ENCODE peak calls at places on chromosomes 11 and 22, in six cellular contexts. C, Z, G, B, E and Y are unnamed samples.

GRCh38 chr11:123132881-123133280 is 62.2 kb downstream of the CLMP start:
- DNase-seq in E (no peak), C (no peak), B (no peak), Z (no peak), G (no peak), Y (no peak)

GRCh38 chr22:27075028-27075678 is 417.8 kb downstream of the MIAT start:
- DNase-seq in G (no peak), B (no peak), Z (no peak), C (no peak), E (no peak), Y (no peak)

GRCh38 chr11:82246926-82247325 is 486.7 kb downstream of the FAM181B start:
- DNase-seq in G (no peak), C (no peak), B (no peak), E (no peak), Z (no peak), Y (no peak)

GRCh38 chr22:48478124-48478523 is 1349.5 kb downstream of the BRD1 start:
- DNase-seq in G (no peak), Z (peak), C (no peak), B (no peak), E (no peak), Y (no peak)

GRCh38 chr11:68685656-68686380 is 1.5 kb downstream of the GAL start:
- DNase-seq in G (no peak), B (no peak), Z (no peak), E (no peak), C (no peak), Y (no peak)

GRCh38 chr11:94128171-94128745 is 383 bp upstream of the PANX1 start:
- DNase-seq in C (no peak), B (no peak), G (peak), E (no peak), Z (no peak), Y (no peak)

GRCh38 chr11:114787126-114787525 is 108.8 kb downstream of the NXPE2 start:
- DNase-seq in B (no peak), G (no peak), C (no peak), Z (no peak), E (no peak), Y (no peak)

GRCh38 chr22:40578171-40578570 is 58.3 kb downstream of the MRTFA start:
- DNase-seq in C (no peak), B (no peak), G (no peak), Z (no peak), E (no peak), Y (no peak)

GRCh38 chr11:117468888-117469287 is 141.2 kb downstream of the CEP164 start:
- DNase-seq in Z (no peak), G (no peak), B (no peak), E (no peak), C (no peak), Y (no peak)

GRCh38 chr11:44356351-44356750 is 46.4 kb upstream of the ALX4 start:
- DNase-seq in G (no peak), Z (no peak), B (no peak), C (no peak), E (no peak), Y (no peak)

DNA sequence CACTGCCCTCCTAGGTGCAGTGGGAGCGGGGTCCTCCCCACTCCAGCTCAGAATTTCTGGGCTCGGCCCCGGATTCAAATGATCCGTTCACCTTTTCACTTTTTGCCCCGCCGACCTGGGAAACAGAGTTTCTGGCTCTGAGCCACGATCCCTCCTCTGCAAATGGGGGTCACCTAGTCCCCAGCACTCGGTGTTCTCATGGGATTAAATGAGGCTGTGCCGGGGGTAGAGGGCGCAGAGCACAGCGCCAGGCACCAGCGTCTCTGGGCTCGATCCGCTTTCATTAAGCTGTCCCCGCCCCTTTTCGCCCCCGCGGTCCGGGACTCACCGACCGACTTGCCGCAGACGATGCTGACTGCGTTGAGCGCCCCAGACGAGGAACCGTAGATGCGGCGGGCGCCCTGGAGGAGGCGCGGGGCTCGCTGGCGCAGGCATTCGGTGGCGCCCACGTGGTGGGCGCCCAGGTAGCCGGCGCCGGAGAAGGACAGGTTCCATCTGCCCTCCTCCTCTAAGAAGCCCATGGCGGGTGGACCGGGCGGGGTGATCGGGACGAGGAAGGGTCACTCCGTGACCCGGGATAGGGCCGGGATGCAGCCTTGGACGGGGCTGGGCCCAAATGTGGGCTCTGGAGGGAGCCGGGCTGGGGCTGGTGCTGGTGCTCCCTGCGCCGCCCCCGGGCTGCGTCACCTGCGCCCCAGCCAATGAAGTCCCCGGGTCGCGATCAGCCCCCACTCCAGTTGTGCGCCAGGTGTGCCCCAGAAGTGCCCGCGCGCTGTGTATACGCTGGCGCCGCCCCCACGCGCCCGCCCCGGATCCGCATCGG is at the start of gene PNPLA5:
- DNase-seq in E (no peak), Z (no peak), B (no peak), C (no peak), G (no peak), Y (no peak)
- TF ChIP-seq CTCF in E (no peak), Z (no peak), B (no peak), C (no peak), G (no peak), Y (no peak)

DNA sequence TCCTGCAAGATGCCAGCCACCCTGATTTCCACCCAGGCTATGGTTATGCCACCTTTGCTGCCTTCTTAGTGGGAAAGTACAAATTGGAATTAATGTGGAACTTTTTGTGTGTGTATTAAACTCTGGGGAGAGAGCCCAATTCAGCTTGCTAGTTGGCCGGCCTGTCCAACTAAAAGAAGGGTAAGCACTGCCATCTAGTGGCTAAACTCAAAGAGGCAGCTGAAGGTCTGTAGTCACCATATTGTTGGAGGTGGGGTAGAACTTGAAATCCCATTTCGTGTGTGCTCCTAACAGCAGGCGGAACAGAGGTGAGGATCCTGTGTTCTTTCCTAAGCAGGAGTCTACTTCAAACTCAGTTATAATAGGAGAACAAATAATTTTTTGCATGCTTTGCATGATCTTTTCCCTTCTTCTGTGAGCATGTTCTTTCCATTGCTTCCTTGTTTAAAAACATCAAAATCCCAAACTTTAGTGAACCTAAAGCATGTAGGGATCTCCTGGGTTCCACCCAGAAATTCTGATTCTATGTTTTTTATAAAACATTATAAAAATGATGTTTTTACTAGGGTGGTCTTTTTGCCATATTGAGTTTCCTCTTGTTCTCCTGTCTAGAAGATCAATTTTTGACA is 138.8 kb upstream of the SORL1-AS1 start:
- DNase-seq in G (peak), E (no peak), C (peak), Z (no peak), B (peak), Y (no peak)
- H3K4me3 ChIP-seq in G (no peak), E (no peak), C (no peak), Z (no peak), B (no peak), Y (no peak)

GRCh38 chr11:111392552-111392951 is 13.5 kb upstream of the POU2AF1 start:
- DNase-seq in Z (no peak), E (no peak), C (no peak), G (no peak), B (no peak), Y (no peak)

GRCh38 chr11:111393585-111393984 is 14.5 kb upstream of the POU2AF1 start:
- DNase-seq in G (no peak), Z (no peak), E (no peak), C (no peak), B (no peak), Y (no peak)

GRCh38 chr11:111388842-111389241 is 9.8 kb upstream of the POU2AF1 start:
- DNase-seq in Z (no peak), C (peak), G (no peak), B (no peak), E (no peak), Y (no peak)

GRCh38 chr11:111393096-111393495 is 14.0 kb upstream of the POU2AF1 start:
- DNase-seq in C (peak), Z (no peak), G (no peak), E (no peak), B (no peak), Y (no peak)

DNA sequence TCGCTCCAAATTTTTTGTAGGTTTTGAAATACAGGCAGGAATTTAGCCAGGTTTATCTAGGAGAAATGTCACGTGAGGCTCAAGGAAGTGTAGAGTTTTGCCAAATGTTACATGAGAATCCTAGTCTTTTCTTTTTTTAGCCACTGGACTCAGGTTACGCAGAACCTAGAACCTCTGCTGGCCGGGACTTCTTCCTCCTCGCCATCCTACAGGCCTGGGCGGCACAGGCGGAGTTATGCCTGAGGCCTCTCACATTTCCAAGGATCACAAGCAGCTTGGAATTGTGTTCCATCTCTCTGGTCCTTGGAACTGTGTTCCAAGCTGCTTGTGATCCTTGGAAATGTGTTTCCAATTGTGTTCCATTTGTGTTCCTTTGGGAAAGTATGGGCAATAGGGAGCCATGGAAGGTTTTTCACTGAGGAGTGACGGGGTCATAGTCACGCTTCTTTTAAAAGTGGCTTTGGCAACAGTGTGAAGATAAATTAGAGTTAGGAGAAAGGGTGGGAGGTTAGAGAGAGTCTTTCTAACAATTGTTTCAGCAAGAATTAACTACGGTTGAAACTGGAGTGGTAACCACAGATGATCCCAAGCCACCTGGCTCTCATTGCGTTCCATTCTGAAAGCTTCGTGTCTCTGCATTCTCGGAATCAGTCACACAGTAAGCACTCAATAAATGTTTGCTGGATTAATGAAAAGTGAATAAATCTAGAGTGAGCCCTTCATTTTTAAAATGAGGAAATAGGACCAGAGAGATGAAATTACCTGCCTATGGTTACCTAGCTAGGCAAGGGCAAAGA is 12.5 kb upstream of the POU2AF1 start:
- DNase-seq in E (no peak), B (no peak), G (no peak), C (no peak), Z (no peak), Y (no peak)
- TF ChIP-seq CTCF in E (no peak), B (no peak), G (no peak), C (no peak), Z (no peak), Y (no peak)

GRCh38 chr11:111777094-111778046 is 11.2 kb upstream of the PPP2R1B start:
- DNase-seq in Z (no peak), C (peak), B (peak), G (no peak), E (no peak), Y (peak)
- H3K4me3 ChIP-seq in Z (no peak), C (no peak), B (no peak), G (no peak), E (no peak), Y (no peak)

DNA sequence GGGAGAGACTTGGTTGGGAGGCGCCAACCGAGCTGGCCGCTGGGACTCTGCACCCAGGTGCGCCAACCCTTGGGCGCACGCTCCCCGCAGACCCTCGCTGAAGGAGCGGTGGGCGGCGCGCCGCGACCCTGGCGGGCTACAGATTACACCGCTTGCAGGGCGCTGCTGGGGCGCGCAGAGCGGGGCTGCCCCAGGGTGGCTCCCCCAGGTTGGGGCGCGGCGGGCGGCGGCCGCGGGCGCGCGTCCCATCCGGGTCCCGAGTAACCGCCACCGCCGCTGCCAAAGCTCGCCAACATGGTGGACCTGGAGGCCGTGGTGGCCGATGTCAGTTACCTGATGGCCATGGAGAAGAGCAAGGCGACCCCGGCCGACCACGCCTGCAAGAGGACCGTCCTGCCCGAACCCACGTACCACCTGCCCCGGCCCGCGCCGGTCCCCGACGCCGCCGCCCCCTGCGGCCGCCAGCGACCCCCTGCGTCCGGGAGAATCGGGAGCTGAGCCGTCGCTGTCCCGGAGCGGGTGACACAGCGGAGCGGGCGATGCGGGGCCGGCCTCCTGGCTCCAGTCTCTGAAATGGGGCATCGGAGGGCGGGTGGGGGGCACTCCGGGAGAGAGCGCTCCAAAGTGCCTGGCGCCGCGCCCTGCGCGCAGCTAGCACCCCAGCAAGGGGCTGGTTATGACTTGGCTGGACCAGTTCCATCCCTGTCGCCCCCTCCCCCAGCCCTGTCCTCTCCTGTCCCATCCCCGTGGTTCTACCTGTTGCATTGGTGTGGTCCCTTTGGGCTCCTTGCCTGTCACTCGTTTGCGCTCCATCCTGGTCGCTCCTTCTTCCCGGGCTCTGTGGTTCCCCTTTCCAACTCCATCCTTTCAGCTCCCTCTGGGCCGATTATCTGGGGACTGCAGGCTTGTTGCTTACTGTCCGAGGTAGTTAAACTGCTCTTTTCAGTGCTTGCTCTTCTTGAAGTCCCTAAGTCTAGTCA is 143.3 kb upstream of the GRK3 start:
- DNase-seq in Z (peak), E (no peak), G (no peak), C (no peak), B (no peak), Y (no peak)
- TF ChIP-seq CTCF in Z (no peak), E (no peak), G (no peak), C (no peak), B (no peak), Y (no peak)

GRCh38 chr22:19173047-19174035 is 5.2 kb downstream of the SLC25A1 start:
- DNase-seq in E (no peak), C (no peak), B (no peak), Z (no peak), G (no peak), Y (no peak)
- H3K4me3 ChIP-seq in E (peak), C (no peak), B (peak), Z (peak), G (no peak), Y (peak)

DNA sequence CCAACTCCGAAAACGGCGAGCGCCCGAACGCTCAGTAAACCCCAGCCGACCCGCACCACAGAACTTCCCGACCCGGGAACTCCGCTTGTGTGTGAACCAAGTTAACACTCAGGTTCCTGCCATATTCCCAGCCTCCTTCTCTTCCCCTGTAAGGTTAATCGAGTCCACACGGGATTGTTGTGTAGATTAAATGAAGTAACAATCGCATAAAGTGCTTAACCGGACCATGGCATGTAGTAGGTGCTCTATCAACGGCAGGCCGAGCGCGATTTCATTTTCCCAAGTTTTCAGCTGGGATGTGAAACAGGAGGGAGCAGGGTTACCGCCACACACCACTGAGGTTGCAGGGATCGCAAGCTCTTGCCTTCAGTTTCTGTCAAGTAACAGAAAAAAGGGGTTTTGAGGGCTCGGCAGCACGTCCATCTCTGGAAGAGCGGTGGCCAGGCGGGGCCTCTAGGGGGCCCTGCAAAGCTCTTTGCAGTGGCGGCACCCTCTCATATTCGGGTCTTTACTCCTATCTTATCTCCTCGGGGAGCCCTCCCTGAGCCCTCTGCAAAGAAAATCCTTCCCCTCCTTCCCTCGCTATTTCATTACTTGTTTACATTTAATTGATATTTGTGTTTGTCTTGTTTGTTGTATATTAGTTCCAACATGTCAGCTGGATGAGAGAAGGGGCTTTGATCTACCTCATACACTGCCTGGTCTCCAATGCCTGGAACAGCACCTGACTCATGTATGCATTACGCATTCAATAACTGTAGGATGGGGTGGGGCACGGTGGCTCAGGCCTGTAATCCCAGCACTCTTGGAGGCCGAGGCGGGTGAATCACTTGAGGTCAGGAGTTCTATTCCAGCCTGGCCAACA is 792 bp upstream of the PLEKHA7 start:
- DNase-seq in G (no peak), C (peak), Z (no peak), B (peak), E (no peak), Y (no peak)
- TF ChIP-seq CTCF in G (peak), C (peak), Z (no peak), B (peak), E (peak), Y (peak)